ENCODE peak calls at places on chromosomes 7 and 10, in five cellular contexts. One of them, this sample, is unnamed.
A peak's percentile ranks its signal among the peaks of the same experiment; 100 is the strongest.

GRCh38 chr7:102982235-102982634 is 69.4 kb downstream of the LRRC17 start:
- DNase-seq in psoas muscle: no peak
- DNase-seq in lower lobe of right lung: no peak
- DNase-seq in lung: no peak
- DNase-seq in tibial artery: no peak
- DNase-seq in this sample: no peak

GRCh38 chr10:23453465-23453864 is 14.6 kb downstream of the OTUD1 start:
- DNase-seq in psoas muscle: no peak
- DNase-seq in lower lobe of right lung: no peak
- DNase-seq in lung: no peak
- DNase-seq in tibial artery: no peak
- DNase-seq in this sample: no peak

GRCh38 chr7:92953657-92954056 is 117.3 kb upstream of the CDK6 start:
- DNase-seq in psoas muscle: no peak
- DNase-seq in lower lobe of right lung: no peak
- DNase-seq in lung: no peak
- DNase-seq in tibial artery: no peak
- DNase-seq in this sample: no peak

GRCh38 chr10:132867801-132868644 is 74.3 kb downstream of the CFAP46 start:
- DNase-seq in psoas muscle: no peak
- DNase-seq in lower lobe of right lung: peak; percentile 40
- DNase-seq in lung: no peak
- DNase-seq in tibial artery: peak; percentile 16
- DNase-seq in this sample: peak; percentile 85

GRCh38 chr7:130365511-130366441 is 14.5 kb upstream of the CPA1 start:
- DNase-seq in psoas muscle: peak; percentile 81
- DNase-seq in lower lobe of right lung: no peak
- DNase-seq in lung: no peak
- DNase-seq in tibial artery: no peak
- DNase-seq in this sample: no peak

GRCh38 chr7:156533420-156533819 is 107.2 kb upstream of the RNF32 start:
- DNase-seq in psoas muscle: no peak
- DNase-seq in lower lobe of right lung: no peak
- DNase-seq in lung: no peak
- DNase-seq in tibial artery: no peak
- DNase-seq in this sample: no peak

GRCh38 chr10:131573256-131574215 is 262.0 kb upstream of the TCERG1L start:
- DNase-seq in psoas muscle: no peak
- DNase-seq in lower lobe of right lung: no peak
- DNase-seq in lung: no peak
- DNase-seq in tibial artery: no peak
- DNase-seq in this sample: peak; percentile 68

GRCh38 chr10:78414380-78414779 is 380.7 kb downstream of the RPS24 start:
- DNase-seq in psoas muscle: no peak
- DNase-seq in lower lobe of right lung: no peak
- DNase-seq in lung: no peak
- DNase-seq in tibial artery: no peak
- DNase-seq in this sample: peak; percentile 8

GRCh38 chr10:29713450-29713849 is 78.7 kb upstream of the SVIL start:
- DNase-seq in psoas muscle: no peak
- DNase-seq in lower lobe of right lung: no peak
- DNase-seq in lung: no peak
- DNase-seq in tibial artery: no peak
- DNase-seq in this sample: no peak
- TF ChIP-seq CTCF in psoas muscle: no peak
- TF ChIP-seq CTCF in lower lobe of right lung: no peak
- TF ChIP-seq CTCF in lung: no peak
- TF ChIP-seq CTCF in tibial artery: no peak
- TF ChIP-seq CTCF in this sample: no peak

GRCh38 chr10:30433779-30434272 is at the start of gene MAP3K8:
- DNase-seq in psoas muscle: peak; percentile 92
- DNase-seq in lower lobe of right lung: peak; percentile 95
- DNase-seq in lung: peak; percentile 93
- DNase-seq in tibial artery: peak; percentile 93
- DNase-seq in this sample: peak; percentile 94

GRCh38 chr10:30431435-30431911 is 2.5 kb upstream of the MAP3K8 start:
- DNase-seq in psoas muscle: peak; percentile 32
- DNase-seq in lower lobe of right lung: no peak
- DNase-seq in lung: no peak
- DNase-seq in tibial artery: peak; percentile 44
- DNase-seq in this sample: no peak

GRCh38 chr10:30434273-30435067 is 486 bp downstream of the MAP3K8 start:
- DNase-seq in psoas muscle: peak; percentile 91
- DNase-seq in lower lobe of right lung: peak; percentile 95
- DNase-seq in lung: peak; percentile 92
- DNase-seq in tibial artery: peak; percentile 94
- DNase-seq in this sample: peak; percentile 91

GRCh38 chr10:30433286-30433778 is 652 bp upstream of the MAP3K8 start:
- DNase-seq in psoas muscle: peak; percentile 78
- DNase-seq in lower lobe of right lung: peak; percentile 90
- DNase-seq in lung: peak; percentile 81
- DNase-seq in tibial artery: peak; percentile 88
- DNase-seq in this sample: peak; percentile 89

GRCh38 chr10:30432631-30433285 is 1.2 kb upstream of the MAP3K8 start:
- DNase-seq in psoas muscle: no peak
- DNase-seq in lower lobe of right lung: peak; percentile 67
- DNase-seq in lung: peak; percentile 52
- DNase-seq in tibial artery: peak; percentile 48
- DNase-seq in this sample: no peak
- TF ChIP-seq CTCF in psoas muscle: no peak
- TF ChIP-seq CTCF in lower lobe of right lung: no peak
- TF ChIP-seq CTCF in lung: no peak
- TF ChIP-seq CTCF in tibial artery: no peak
- TF ChIP-seq CTCF in this sample: no peak

DNA sequence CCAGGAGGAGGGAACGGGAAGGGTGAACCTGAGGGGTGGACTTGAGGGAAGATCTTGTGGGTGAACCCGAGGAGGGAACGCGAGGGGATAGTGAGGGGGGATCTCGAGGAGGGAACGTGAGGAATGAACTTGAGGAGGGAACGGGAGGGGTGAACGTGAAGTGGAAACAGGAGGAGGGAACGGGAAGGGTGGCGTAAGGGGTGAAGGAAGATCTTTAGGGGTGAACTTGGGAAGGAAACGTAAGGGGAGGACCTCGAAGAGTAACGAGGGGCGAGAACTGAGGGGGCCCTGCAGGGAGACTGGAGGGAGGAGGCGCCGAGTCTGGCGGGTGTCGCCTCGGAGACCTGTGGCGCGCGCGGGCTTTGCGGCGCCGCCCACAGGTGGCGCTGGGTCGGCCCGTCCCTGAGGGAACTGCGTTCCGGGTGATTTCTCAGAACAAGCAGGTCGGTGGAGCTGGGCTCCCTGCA is 677 bp downstream of the MYO3A start:
- DNase-seq in psoas muscle: no peak
- DNase-seq in lower lobe of right lung: no peak
- DNase-seq in lung: no peak
- DNase-seq in tibial artery: no peak
- DNase-seq in this sample: no peak
- TF ChIP-seq CTCF in psoas muscle: no peak
- TF ChIP-seq CTCF in lower lobe of right lung: peak; percentile 40
- TF ChIP-seq CTCF in lung: no peak
- TF ChIP-seq CTCF in tibial artery: peak; percentile 51
- TF ChIP-seq CTCF in this sample: peak; percentile 20

GRCh38 chr10:113856563-113856962 is 2.1 kb downstream of the NHLRC2 start:
- DNase-seq in psoas muscle: no peak
- DNase-seq in lower lobe of right lung: no peak
- DNase-seq in lung: no peak
- DNase-seq in tibial artery: no peak
- DNase-seq in this sample: no peak

GRCh38 chr10:113857210-113857609 is 2.7 kb downstream of the NHLRC2 start:
- DNase-seq in psoas muscle: no peak
- DNase-seq in lower lobe of right lung: no peak
- DNase-seq in lung: no peak
- DNase-seq in tibial artery: no peak
- DNase-seq in this sample: no peak

GRCh38 chr10:113854019-113854756 is at the start of the genes DCLRE1A and NHLRC2:
- DNase-seq in psoas muscle: peak; percentile 83
- DNase-seq in lower lobe of right lung: peak; percentile 85
- DNase-seq in lung: peak; percentile 83
- DNase-seq in tibial artery: peak; percentile 75
- DNase-seq in this sample: peak; percentile 86

GRCh38 chr10:113853577-113854018 is 284 bp downstream of the DCLRE1A start:
- DNase-seq in psoas muscle: no peak
- DNase-seq in lower lobe of right lung: no peak
- DNase-seq in lung: no peak
- DNase-seq in tibial artery: no peak
- DNase-seq in this sample: no peak

DNA sequence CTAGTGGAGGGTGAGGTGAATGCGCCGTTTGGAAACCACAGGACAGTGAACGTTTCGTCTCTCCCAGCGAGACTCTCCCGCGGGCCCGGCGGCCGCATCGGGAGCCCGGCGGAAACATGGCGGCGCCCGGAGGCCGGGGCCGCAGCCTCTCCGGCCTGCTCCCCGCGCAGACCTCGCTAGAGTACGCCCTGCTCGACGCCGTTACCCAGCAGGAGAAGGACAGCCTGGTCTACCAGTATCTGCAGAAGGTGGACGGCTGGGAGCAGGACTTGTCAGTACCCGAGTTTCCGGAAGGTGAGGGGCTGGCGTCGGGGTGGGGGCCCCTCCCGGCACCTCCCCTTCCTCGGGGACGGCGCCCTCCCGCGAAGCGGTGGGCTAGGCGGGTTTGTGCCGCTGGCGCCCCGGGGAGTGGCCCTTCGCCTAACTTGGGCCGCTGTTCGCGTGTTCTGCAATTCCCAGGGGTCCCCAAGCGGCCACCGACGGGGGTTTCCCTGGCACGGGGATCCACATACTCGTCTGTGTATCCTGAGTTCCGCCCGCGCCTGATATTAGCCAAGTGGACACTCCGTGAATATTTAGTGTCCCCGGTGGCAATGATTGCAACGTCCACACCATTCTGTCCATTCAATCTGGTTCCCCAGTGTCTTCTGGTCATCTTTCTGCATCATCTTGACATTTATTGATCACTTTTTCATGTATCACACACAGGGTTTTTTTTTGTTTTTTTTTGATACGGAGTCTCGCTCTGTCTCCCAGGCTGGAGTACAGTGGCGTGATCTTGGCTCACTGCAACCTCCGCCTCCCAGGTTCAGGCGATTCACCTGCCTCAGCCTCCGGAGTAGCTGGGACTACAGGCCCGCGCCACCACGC is 531 bp downstream of the NHLRC2 start:
- DNase-seq in psoas muscle: peak; percentile 70
- DNase-seq in lower lobe of right lung: peak; percentile 65
- DNase-seq in lung: peak; percentile 37
- DNase-seq in tibial artery: peak; percentile 58
- DNase-seq in this sample: peak; percentile 87
- TF ChIP-seq CTCF in psoas muscle: peak; percentile 17
- TF ChIP-seq CTCF in lower lobe of right lung: no peak
- TF ChIP-seq CTCF in lung: no peak
- TF ChIP-seq CTCF in tibial artery: peak; percentile 8
- TF ChIP-seq CTCF in this sample: no peak

DNA sequence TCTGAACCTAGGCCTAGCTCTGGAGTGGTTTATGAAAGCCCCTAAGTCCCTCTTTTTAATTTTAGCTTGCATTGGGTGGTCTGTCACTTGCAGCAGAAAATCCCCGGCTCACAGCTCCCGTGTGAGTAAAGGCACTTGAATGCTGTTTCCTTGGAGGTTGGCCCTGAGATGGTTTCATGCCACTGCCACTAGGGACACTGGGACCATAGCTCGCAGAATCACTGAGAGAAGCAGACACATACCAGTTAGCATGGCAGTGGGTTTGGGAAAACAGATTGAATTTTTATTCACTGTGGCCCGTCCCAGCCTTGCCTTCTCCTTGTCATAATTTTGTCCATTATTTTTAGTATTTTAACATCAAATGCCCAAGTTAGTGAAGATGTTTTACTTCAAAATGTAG is 259.5 kb upstream of the PITRM1 start:
- DNase-seq in psoas muscle: no peak
- DNase-seq in lower lobe of right lung: no peak
- DNase-seq in lung: no peak
- DNase-seq in tibial artery: no peak
- DNase-seq in this sample: peak; percentile 36
- TF ChIP-seq CTCF in psoas muscle: no peak
- TF ChIP-seq CTCF in lower lobe of right lung: no peak
- TF ChIP-seq CTCF in lung: no peak
- TF ChIP-seq CTCF in tibial artery: peak; percentile 23
- TF ChIP-seq CTCF in this sample: no peak

GRCh38 chr10:93138113-93138870 is 64.6 kb downstream of the CYP26A1 start:
- DNase-seq in psoas muscle: no peak
- DNase-seq in lower lobe of right lung: no peak
- DNase-seq in lung: no peak
- DNase-seq in tibial artery: no peak
- DNase-seq in this sample: no peak

GRCh38 chr10:93143286-93143685 is 69.6 kb downstream of the CYP26A1 start:
- DNase-seq in psoas muscle: no peak
- DNase-seq in lower lobe of right lung: no peak
- DNase-seq in lung: no peak
- DNase-seq in tibial artery: peak; percentile 56
- DNase-seq in this sample: no peak

GRCh38 chr10:93146336-93146735 is 72.6 kb downstream of the CYP26A1 start:
- DNase-seq in psoas muscle: no peak
- DNase-seq in lower lobe of right lung: no peak
- DNase-seq in lung: no peak
- DNase-seq in tibial artery: no peak
- DNase-seq in this sample: no peak

GRCh38 chr10:93139059-93139658 is 65.5 kb downstream of the CYP26A1 start:
- DNase-seq in psoas muscle: no peak
- DNase-seq in lower lobe of right lung: no peak
- DNase-seq in lung: no peak
- DNase-seq in tibial artery: no peak
- DNase-seq in this sample: no peak

GRCh38 chr10:93142534-93142933 is 68.8 kb downstream of the CYP26A1 start:
- DNase-seq in psoas muscle: no peak
- DNase-seq in lower lobe of right lung: no peak
- DNase-seq in lung: no peak
- DNase-seq in tibial artery: no peak
- DNase-seq in this sample: no peak
- TF ChIP-seq CTCF in psoas muscle: no peak
- TF ChIP-seq CTCF in lower lobe of right lung: no peak
- TF ChIP-seq CTCF in lung: no peak
- TF ChIP-seq CTCF in tibial artery: no peak
- TF ChIP-seq CTCF in this sample: no peak

DNA sequence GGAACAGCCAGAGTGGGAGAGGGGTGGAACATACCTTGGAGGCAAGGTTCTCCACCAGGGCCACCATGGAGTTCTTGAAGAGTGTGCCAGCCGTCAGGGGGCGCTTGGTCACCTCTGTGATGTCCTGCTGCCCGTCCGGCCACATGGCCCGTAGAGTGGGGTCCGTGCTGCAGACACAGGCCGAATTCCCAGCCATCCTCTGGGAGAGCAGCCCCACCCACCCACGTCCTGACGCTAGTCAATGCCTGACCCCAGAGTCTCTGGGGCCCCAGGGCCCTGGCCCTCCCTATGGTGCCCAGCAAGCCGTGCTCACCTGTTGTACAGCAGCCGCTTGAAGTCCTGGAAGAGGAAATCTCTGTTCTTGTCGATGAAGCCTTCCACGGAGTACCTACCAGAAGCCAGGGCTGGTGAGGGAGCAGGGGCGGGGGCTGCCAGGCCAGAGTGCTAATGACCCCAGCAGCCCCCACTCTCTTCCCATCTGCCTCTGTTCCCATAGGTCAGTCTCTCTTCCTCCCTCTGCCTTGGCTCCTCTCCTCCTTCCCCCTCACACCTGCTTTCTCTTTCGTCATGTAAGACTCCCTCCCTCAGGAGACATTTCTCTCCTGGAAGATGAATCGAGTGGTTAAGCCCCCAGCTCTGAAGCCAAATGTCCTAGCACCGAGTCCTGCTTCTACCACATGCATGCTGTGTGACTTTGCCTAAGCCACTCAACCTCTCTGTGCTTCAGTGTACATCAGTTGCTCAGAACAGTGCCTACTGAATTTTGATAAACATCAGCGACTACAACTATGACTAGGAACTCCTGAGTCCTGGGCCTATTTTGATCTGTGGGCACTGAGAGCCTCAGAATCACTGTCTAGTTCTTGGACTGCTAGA is 11.0 kb downstream of the MYO1G start:
- DNase-seq in psoas muscle: no peak
- DNase-seq in lower lobe of right lung: no peak
- DNase-seq in lung: no peak
- DNase-seq in tibial artery: no peak
- DNase-seq in this sample: no peak
- TF ChIP-seq CTCF in psoas muscle: no peak
- TF ChIP-seq CTCF in lower lobe of right lung: peak; percentile 28
- TF ChIP-seq CTCF in lung: no peak
- TF ChIP-seq CTCF in tibial artery: peak; percentile 14
- TF ChIP-seq CTCF in this sample: peak; percentile 29